ENCODE peak calls at places on chromosome 16, in four cellular contexts. J is IMR-90, H is K562, L is HepG2. Q is an unnamed sample.

GRCh38 chr16:80369559-80369958 is 171.2 kb upstream of the DYNLRB2 start:
- DNase-seq in J (peak; percentile 60), L (peak; percentile 23), H (no peak), Q (peak; percentile 59)

GRCh38 chr16:9859706-9860105 is 322.5 kb downstream of the GRIN2A start:
- DNase-seq in L (no peak), H (no peak), J (no peak), Q (no peak)

GRCh38 chr16:2033057-2033911 is 6.6 kb downstream of the NHERF2 start:
- DNase-seq in L (peak; percentile 53), H (peak; percentile 66), J (peak; percentile 54), Q (no peak)

GRCh38 chr16:12801511-12802042 is 2.1 kb downstream of the CPPED1 start:
- DNase-seq in H (peak; percentile 42), J (peak; percentile 56), L (peak; percentile 68), Q (no peak)

GRCh38 chr16:15993946-15994665 is 44.7 kb downstream of the ABCC1 start:
- DNase-seq in H (no peak), L (no peak), J (peak; percentile 71), Q (no peak)

GRCh38 chr16:77780378-77780837 is 8.0 kb upstream of the VAT1L start:
- DNase-seq in J (peak; percentile 98), H (no peak), L (peak; percentile 46), Q (peak; percentile 59)

GRCh38 chr16:12669908-12670307 is 133.8 kb downstream of the CPPED1 start:
- DNase-seq in H (no peak), L (no peak), J (no peak), Q (no peak)

GRCh38 chr16:46972429-46972970 is 974 bp downstream of the DNAJA2 start:
- DNase-seq in L (peak; percentile 33), J (peak; percentile 32), H (peak; percentile 25), Q (peak; percentile 28)

GRCh38 chr16:89013692-89014455 is 36.9 kb upstream of the CBFA2T3 start:
- DNase-seq in H (no peak), J (no peak), L (no peak), Q (no peak)

GRCh38 chr16:51523400-51523799 is 372.3 kb upstream of the SALL1 start:
- DNase-seq in H (no peak), J (peak; percentile 49), L (no peak), Q (no peak)

GRCh38 chr16:70789231-70789926 is 11.6 kb downstream of the VAC14 start:
- DNase-seq in L (no peak), H (no peak), J (peak; percentile 48), Q (peak; percentile 79)

GRCh38 chr16:72357860-72358259 is 185.9 kb upstream of the PMFBP1 start:
- DNase-seq in J (peak; percentile 73), L (no peak), H (no peak), Q (no peak)

GRCh38 chr16:72198021-72198420 is 26.1 kb upstream of the PMFBP1 start:
- DNase-seq in J (peak; percentile 80), H (no peak), L (no peak), Q (no peak)

GRCh38 chr16:10583269-10583668 is 2.9 kb upstream of the EMP2 start:
- DNase-seq in J (no peak), H (no peak), L (no peak), Q (no peak)

GRCh38 chr16:31200821-31201510 is 1.6 kb downstream of the PYCARD start:
- DNase-seq in J (no peak), H (peak; percentile 64), L (no peak), Q (no peak)

GRCh38 chr16:69012906-69013305 is 92.5 kb upstream of the HAS3 start:
- DNase-seq in L (no peak), J (no peak), H (no peak), Q (no peak)

GRCh38 chr16:69017036-69017783 is 88.2 kb upstream of the HAS3 start:
- DNase-seq in J (peak; percentile 85), L (no peak), H (peak; percentile 11), Q (peak; percentile 56)

GRCh38 chr16:69019811-69020210 is 85.6 kb upstream of the HAS3 start:
- DNase-seq in H (no peak), L (no peak), J (no peak), Q (no peak)

GRCh38 chr16:69014811-69015210 is 90.6 kb upstream of the HAS3 start:
- DNase-seq in H (no peak), L (no peak), J (no peak), Q (no peak)

DNA sequence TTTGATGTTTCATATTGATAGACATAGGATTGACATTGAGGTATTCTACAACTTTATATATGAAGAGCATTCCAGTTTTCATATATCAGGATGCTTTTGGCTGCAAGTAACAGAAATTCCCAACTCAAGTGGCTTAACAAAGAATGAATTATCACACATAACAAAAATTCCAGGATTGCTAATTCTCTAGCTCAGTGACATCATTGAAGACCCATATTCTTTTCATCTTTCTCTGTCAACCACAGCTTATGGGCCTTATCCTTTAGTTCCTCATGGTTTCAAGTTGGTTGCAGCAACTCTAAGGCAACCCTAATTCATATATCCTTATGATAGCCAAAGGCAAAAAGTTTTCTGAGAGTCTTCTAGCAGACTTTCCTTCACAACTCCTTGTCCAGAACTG is 91.5 kb upstream of the HAS3 start:
- DNase-seq in J (peak; percentile 25), L (no peak), H (no peak), Q (no peak)
- TF ChIP-seq CEBPB in J (no peak), L (no peak), H (no peak), Q (no peak)

GRCh38 chr16:23514381-23515152 is 4.3 kb upstream of the GGA2 start:
- DNase-seq in H (no peak), L (no peak), J (no peak), Q (no peak)
- TF ChIP-seq CEBPB in H (no peak), L (no peak), J (no peak), Q (no peak)

DNA sequence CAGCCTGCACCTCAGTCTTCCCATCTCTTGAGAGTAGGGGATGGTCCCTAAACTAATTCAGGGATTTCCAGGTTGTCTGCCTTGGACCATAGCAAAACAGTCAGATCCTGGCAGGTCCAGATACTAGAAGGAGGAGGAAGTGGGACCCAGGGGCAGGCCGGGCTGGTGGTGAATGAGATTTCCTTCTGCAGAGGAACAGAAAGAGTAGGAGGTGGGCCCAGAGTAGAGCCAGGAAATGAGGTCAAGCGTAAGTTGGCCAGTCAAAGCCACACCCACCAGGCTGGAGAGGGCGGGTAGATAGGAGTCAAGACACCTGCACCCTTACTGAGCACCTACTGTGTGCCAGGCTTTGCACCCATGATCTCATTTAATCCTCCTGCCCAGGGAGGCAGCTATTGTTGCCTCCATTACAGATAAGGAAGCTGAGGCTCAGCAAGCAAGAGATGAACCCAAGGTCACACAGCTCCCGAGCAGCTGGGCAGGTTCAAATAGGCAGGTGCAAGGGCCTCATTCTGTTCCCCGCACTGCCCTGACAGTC is 2.6 kb downstream of the CDH5 start:
- DNase-seq in J (no peak), L (no peak), H (no peak), Q (no peak)
- TF ChIP-seq CEBPB in J (no peak), L (no peak), H (no peak), Q (no peak)

DNA sequence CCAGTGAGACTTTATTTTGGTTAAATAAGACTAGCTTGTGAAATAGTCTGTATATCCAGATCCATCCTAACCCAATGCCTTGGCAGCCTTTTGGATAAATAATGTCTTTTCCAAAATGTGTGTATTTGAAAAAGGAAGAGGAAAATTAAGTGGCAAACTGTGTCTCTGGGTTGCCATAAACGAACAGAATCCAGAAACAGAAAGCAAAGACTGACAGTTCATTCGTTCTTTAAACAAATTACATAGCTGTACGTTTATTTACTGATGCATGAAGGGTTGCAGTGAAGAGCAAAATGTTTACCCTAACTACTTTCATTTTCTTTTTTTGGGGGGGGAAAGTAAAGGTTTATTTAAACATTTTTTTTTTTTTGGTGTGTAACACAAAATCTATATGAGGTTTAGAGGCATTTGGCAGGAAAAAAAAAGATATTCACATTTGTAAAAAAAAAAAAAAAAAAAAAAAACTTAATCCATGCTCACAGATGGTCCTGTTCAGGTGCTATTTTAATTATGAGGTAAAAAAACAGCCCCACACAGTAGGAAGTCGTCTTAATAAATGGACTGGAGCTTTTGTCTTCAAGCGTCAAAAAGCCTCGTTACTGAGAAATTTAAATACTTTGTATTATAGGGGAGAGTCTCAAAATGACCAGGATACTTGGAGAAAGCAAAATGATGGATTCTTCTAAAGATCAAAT is 245.9 kb downstream of the FTO start:
- DNase-seq in H (no peak), J (no peak), L (peak; percentile 18), Q (no peak)
- TF ChIP-seq CEBPB in H (no peak), J (no peak), L (no peak), Q (no peak)

GRCh38 chr16:56343661-56344517 is 81.5 kb downstream of the AMFR start:
- DNase-seq in J (no peak), L (no peak), H (no peak), Q (no peak)
- TF ChIP-seq CEBPB in J (no peak), L (no peak), H (no peak), Q (no peak)

Q was measured in A549.